ENCODE peak calls at places on chromosomes 13 and 19, in eight cellular contexts. R is epithelial cell of esophagus; H is fibroblast of the aortic adventitia; T is CD8-positive, alpha-beta T cell; A is AG10803; O is neural crest cell; S is breast epithelium; K is lower leg skin. E is an unnamed sample.

GRCh38 chr13:112885242-112885781 is 83.7 kb upstream of the MCF2L start:
- DNase-seq in S (no peak), K (no peak), O (no peak), T (no peak), H (no peak), A (no peak), R (no peak), E (no peak)

GRCh38 chr19:40190891-40191835 is at the start of gene MAP3K10:
- DNase-seq in O (peak; percentile 62), T (peak; percentile 72), S (no peak), A (peak; percentile 73), R (peak; percentile 61), K (peak; percentile 34), H (peak; percentile 61), E (peak; percentile 88)

GRCh38 chr19:9061879-9062278 is 25.0 kb upstream of the OR1M1 start:
- DNase-seq in H (no peak), O (no peak), S (no peak), A (no peak), T (no peak), K (no peak), R (no peak), E (no peak)

GRCh38 chr13:95463516-95463915 is 89.0 kb upstream of the CLDN10 start:
- DNase-seq in H (no peak), R (peak; percentile 57), O (no peak), S (no peak), T (no peak), A (no peak), K (no peak), E (no peak)

GRCh38 chr13:114142640-114143490 is 10.4 kb upstream of the RASA3 start:
- DNase-seq in A (no peak), O (no peak), S (no peak), K (no peak), T (peak; percentile 81), H (no peak), R (peak; percentile 73), E (no peak)

GRCh38 chr13:26759907-26760834 is at the start of gene GPR12:
- DNase-seq in T (no peak), H (peak; percentile 11), K (no peak), R (peak; percentile 6), A (peak; percentile 12), S (no peak), O (peak; percentile 4), E (no peak)

GRCh38 chr13:61695147-61695546 is 279.5 kb upstream of the PCDH20 start:
- DNase-seq in S (no peak), T (no peak), R (peak; percentile 85), K (no peak), A (no peak), O (no peak), H (no peak), E (no peak)

GRCh38 chr19:42441047-42441440 is 1.7 kb downstream of the CXCL17 start:
- DNase-seq in S (no peak), A (no peak), H (no peak), O (no peak), K (no peak), R (peak; percentile 79), T (no peak), E (no peak)

GRCh38 chr13:78100481-78100880 is 181.8 kb upstream of the EDNRB start:
- DNase-seq in R (peak; percentile 9), K (no peak), A (peak; percentile 10), T (no peak), H (no peak), S (no peak), O (no peak), E (no peak)

GRCh38 chr13:114070098-114070799 is 62.2 kb downstream of the RASA3 start:
- DNase-seq in S (peak; percentile 45), R (no peak), T (no peak), O (no peak), K (no peak), H (no peak), A (no peak), E (no peak)

GRCh38 chr13:97224544-97225324 is 2.6 kb downstream of the MBNL2 start:
- DNase-seq in S (peak; percentile 62), A (peak; percentile 68), K (no peak), H (peak; percentile 57), O (no peak), R (peak; percentile 67), T (peak; percentile 28), E (no peak)

GRCh38 chr13:98265669-98266551 is 88.8 kb upstream of the RNF113B start:
- DNase-seq in R (no peak), S (no peak), O (no peak), T (no peak), A (peak; percentile 45), K (no peak), H (no peak), E (no peak)

GRCh38 chr13:32080328-32080744 is 48.8 kb downstream of the FRY start:
- DNase-seq in K (no peak), H (no peak), A (no peak), S (no peak), R (no peak), T (no peak), O (no peak), E (no peak)

GRCh38 chr13:90768116-90768515 is 579.4 kb upstream of the MIR17HG start:
- DNase-seq in A (no peak), T (no peak), O (no peak), S (no peak), H (no peak), K (no peak), R (no peak), E (no peak)

GRCh38 chr13:110559429-110559943 is 2.0 kb downstream of the RAB20 start:
- DNase-seq in T (no peak), R (no peak), A (peak; percentile 47), S (peak; percentile 79), O (no peak), K (no peak), H (peak; percentile 52), E (no peak)

GRCh38 chr19:3725640-3726310 is 17.6 kb downstream of the TJP3 start:
- DNase-seq in R (peak; percentile 42), K (no peak), S (peak; percentile 79), A (no peak), H (no peak), T (no peak), O (no peak), E (no peak)

GRCh38 chr13:34722931-34723330 is 219.1 kb upstream of the NBEA start:
- DNase-seq in O (no peak), S (no peak), A (no peak), R (no peak), T (no peak), K (no peak), H (no peak), E (no peak)

GRCh38 chr19:4660993-4661392 is 9.1 kb downstream of the MYDGF start:
- DNase-seq in A (no peak), R (no peak), S (no peak), T (no peak), K (no peak), O (no peak), H (no peak), E (no peak)

GRCh38 chr13:20118268-20119140 is 42.3 kb downstream of the GJA3 start:
- DNase-seq in R (peak; percentile 17), A (peak; percentile 55), T (peak; percentile 53), H (peak; percentile 39), K (no peak), S (no peak), O (peak; percentile 23), E (no peak)

GRCh38 chr19:48806518-48806817 is 4.4 kb downstream of the BCAT2 start:
- DNase-seq in O (peak; percentile 51), R (no peak), K (no peak), H (no peak), S (no peak), T (peak; percentile 44), A (no peak), E (no peak)

GRCh38 chr19:17327654-17328516 is 6.8 kb downstream of the ANO8 start:
- DNase-seq in H (no peak), T (peak; percentile 51), O (peak; percentile 60), A (no peak), K (peak; percentile 64), R (peak; percentile 91), S (peak; percentile 87), E (no peak)
- TF ChIP-seq CTCF in H (no peak), T (no peak), O (peak; percentile 65), A (no peak), K (no peak), R (peak; percentile 71), S (peak; percentile 44), E (no peak)

DNA sequence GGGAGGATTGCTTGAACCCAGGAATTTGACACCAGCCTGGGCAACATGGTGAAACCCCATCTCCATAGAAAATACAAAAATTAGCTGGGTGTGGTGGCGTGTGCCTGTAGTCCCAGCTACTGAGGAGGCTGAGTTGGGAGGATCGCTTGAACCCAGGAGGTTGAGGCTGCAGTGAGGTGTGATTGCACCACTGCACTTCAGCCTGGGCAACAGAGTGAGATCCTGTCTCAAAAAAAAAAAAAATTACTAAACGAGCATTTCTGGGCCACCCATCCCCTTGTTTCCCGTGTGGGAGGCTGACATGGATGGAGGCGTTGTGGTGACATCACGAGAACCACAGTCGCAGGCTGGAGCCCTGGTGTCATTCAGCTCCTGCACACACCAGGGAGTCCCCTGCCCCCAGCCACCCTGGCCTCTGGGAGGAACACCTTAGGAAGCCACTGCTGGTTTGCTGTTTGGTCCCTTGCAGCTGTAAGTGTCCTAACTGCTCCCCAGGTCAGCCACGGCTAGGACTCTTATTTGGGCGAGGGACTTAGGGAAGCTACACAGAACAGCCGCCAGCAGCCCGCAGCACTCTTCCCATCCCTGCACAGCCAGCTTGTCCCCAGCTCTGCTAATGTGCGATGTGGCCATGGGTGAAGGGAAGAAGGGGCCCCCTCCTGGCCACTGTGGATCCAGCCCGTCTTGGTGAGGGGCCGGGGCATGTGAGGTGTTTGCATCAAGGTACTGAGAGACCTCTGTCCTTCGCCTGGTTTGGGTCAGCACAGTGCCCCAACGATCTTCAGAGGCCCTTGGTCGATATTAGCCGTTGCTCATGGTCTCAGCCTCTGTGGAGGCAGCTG is 12.7 kb downstream of the NKPD1 start:
- DNase-seq in T (no peak), R (no peak), O (no peak), A (no peak), H (no peak), S (no peak), K (no peak), E (no peak)
- TF ChIP-seq CTCF in T (no peak), R (no peak), O (no peak), A (no peak), H (no peak), S (no peak), K (no peak), E (no peak)

GRCh38 chr19:15249560-15249874 is 17.3 kb upstream of the EPHX3 start:
- DNase-seq in A (no peak), K (no peak), R (no peak), T (no peak), S (no peak), H (no peak), O (no peak), E (no peak)
- TF ChIP-seq CTCF in A (no peak), K (no peak), R (no peak), T (no peak), S (no peak), H (no peak), O (no peak), E (no peak)

DNA sequence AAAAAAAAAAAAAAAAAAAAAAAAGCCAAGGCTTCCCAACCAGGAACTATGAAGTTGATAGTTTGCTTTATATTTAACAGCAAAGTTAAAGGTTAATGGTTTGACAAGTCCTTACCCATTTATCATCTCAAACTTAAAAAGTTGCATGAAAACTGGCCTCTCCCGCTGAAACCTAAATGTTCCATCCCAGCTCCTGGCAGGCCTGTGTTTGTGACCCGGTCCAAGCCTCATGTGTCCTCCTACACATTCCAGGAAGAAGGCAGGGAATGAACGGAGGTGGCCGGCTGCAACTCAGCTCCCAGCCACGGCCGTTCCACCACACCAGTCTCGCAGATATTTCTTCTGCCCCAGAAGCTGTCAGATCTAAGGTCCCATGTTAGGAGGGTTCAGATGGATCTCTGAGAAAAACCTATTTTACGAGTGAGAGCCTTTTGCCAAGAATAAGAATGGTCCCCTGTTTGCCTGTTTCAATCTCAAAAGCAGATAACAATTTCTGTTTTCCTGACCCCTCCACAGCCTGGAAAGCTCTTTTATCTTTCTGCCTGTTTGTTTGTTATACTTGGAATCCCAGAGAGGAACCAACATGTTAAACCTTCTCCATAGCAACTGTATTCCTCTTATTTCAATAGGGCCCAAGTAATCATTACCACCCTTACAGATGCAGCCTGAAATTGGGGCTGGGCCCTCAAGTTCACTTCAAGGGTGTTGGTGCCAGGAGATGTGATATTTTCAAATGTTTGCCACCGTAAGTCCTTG is 56.5 kb downstream of the KCTD12 start:
- DNase-seq in S (no peak), K (no peak), R (no peak), O (no peak), T (no peak), H (peak; percentile 43), A (no peak), E (no peak)
- TF ChIP-seq CTCF in S (no peak), K (no peak), R (no peak), O (no peak), T (no peak), H (no peak), A (no peak), E (no peak)

E was measured in osteocyte.